ENCODE peak calls at places on chromosome 15, in seven cellular contexts. A is amygdala, X is lower leg skin, C is left lung, K is bronchial epithelial cell, P is NCI-H2171 treated with DMSO at 0.1 percent for 48 hours, B is NCI-H774. F is an unnamed sample.

GRCh38 chr15:89664951-89665350 is 9.7 kb upstream of the KIF7 start:
- DNase-seq in A (no peak), C (no peak), P (no peak), X (peak), B (peak), K (no peak), F (no peak)

GRCh38 chr15:70486451-70487379 is 276.6 kb downstream of the UACA start:
- DNase-seq in C (peak), K (peak), B (no peak), P (no peak), A (no peak), X (no peak), F (peak)

GRCh38 chr15:79101866-79102581 is 11.4 kb upstream of the RASGRF1 start:
- DNase-seq in K (no peak), C (no peak), P (no peak), X (peak), B (no peak), A (no peak), F (no peak)

GRCh38 chr15:60788514-60789091 is 309.7 kb upstream of the ICE2 start:
- DNase-seq in A (no peak), K (no peak), C (no peak), X (peak), P (peak), B (no peak), F (no peak)

GRCh38 chr15:79978694-79979519 is 7.9 kb upstream of the BCL2A1 start:
- DNase-seq in P (no peak), K (peak), B (no peak), C (no peak), X (no peak), A (no peak), F (no peak)

GRCh38 chr15:39756806-39757522 is 25.7 kb downstream of the FSIP1 start:
- DNase-seq in X (no peak), P (peak), C (no peak), A (no peak), B (peak), K (peak), F (no peak)

GRCh38 chr15:38373016-38373415 is 80.9 kb upstream of the FAM98B start:
- DNase-seq in K (no peak), C (no peak), B (no peak), A (no peak), X (no peak), P (no peak), F (no peak)

GRCh38 chr15:27479232-27480140 is 508.5 kb downstream of the GABRG3 start:
- DNase-seq in C (peak), B (peak), P (peak), A (no peak), X (no peak), K (peak), F (no peak)

GRCh38 chr15:75024102-75024636 is 779 bp downstream of the PPCDC start:
- DNase-seq in X (no peak), A (no peak), B (peak), C (no peak), P (peak), K (peak), F (no peak)

GRCh38 chr15:67033521-67033920 is 31.9 kb upstream of the SMAD3 start:
- DNase-seq in X (no peak), K (no peak), B (no peak), A (no peak), C (peak), P (no peak), F (no peak)

GRCh38 chr15:31278056-31278445 is 48.6 kb upstream of the KLF13 start:
- DNase-seq in B (no peak), A (no peak), C (no peak), X (peak), P (no peak), K (no peak), F (no peak)

GRCh38 chr15:90479656-90480055 is 50.1 kb upstream of the CRTC3 start:
- DNase-seq in A (no peak), C (no peak), P (no peak), X (no peak), K (peak), B (no peak), F (no peak)

GRCh38 chr15:35448294-35448693 is 97.7 kb downstream of the DPH6 start:
- DNase-seq in C (no peak), B (no peak), K (peak), P (no peak), A (no peak), X (no peak), F (no peak)

GRCh38 chr15:40949756-40950207 is 3.5 kb upstream of the CHAC1 start:
- DNase-seq in A (no peak), K (peak), C (no peak), B (no peak), X (no peak), P (no peak), F (no peak)

GRCh38 chr15:69863446-69863845 is 234.3 kb downstream of the TLE3 start:
- DNase-seq in B (no peak), X (no peak), A (no peak), K (no peak), C (no peak), P (no peak), F (no peak)

GRCh38 chr15:77039817-77040216 is 31.1 kb downstream of the TSPAN3 start:
- DNase-seq in C (no peak), P (no peak), K (no peak), A (no peak), X (no peak), B (no peak), F (peak)

GRCh38 chr15:51935466-51936118 is 36.0 kb downstream of the LEO1 start:
- DNase-seq in X (no peak), K (no peak), C (no peak), A (no peak), B (no peak), P (no peak), F (no peak)

GRCh38 chr15:64161688-64162477 is 939 bp downstream of the PPIB start:
- DNase-seq in X (peak), A (no peak), P (no peak), B (no peak), K (no peak), C (no peak), F (no peak)

GRCh38 chr15:22973286-22973685 is 6.9 kb downstream of the CYFIP1 start:
- DNase-seq in B (no peak), C (no peak), P (no peak), K (no peak), A (no peak), X (no peak), F (no peak)

GRCh38 chr15:39629376-39629775 is 48.5 kb downstream of the THBS1 start:
- DNase-seq in B (no peak), X (no peak), K (peak), A (no peak), P (no peak), C (no peak), F (no peak)

GRCh38 chr15:63497642-63498100 is 6.7 kb upstream of the USP3 start:
- DNase-seq in B (no peak), K (no peak), P (no peak), C (peak), X (no peak), A (no peak), F (peak)

GRCh38 chr15:45486317-45486716 is 36.2 kb downstream of the SLC30A4 start:
- DNase-seq in X (no peak), A (no peak), P (no peak), K (no peak), C (no peak), B (no peak), F (no peak)

GRCh38 chr15:34734303-34734702 is 20.5 kb downstream of the GJD2 start:
- DNase-seq in K (no peak), X (no peak), A (no peak), B (no peak), C (no peak), P (no peak), F (no peak)

GRCh38 chr15:67783303-67783702 is 42.0 kb upstream of the SKOR1 start:
- DNase-seq in K (no peak), B (no peak), A (no peak), X (no peak), P (peak), C (no peak), F (no peak)

GRCh38 chr15:90884719-90885431 is 571 bp downstream of the FES start:
- DNase-seq in C (no peak), X (no peak), B (no peak), P (no peak), A (no peak), K (no peak), F (peak)

GRCh38 chr15:63420333-63420741 is 38.7 kb upstream of the CA12 start:
- DNase-seq in A (no peak), K (peak), C (no peak), B (no peak), X (no peak), P (peak), F (no peak)

GRCh38 chr15:34366271-34367043 is 539 bp downstream of the LPCAT4 start:
- DNase-seq in K (peak), X (peak), C (peak), A (peak), B (peak), P (peak), F (peak)

GRCh38 chr15:100226107-100226506 is 115.7 kb downstream of the ADAMTS17 start:
- DNase-seq in X (no peak), C (no peak), K (no peak), B (no peak), P (no peak), A (no peak), F (no peak)

GRCh38 chr15:39704684-39705083 is 78.0 kb downstream of the FSIP1 start:
- DNase-seq in P (no peak), B (no peak), X (no peak), K (peak), C (no peak), A (no peak), F (no peak)

GRCh38 chr15:43514241-43515057 is 3.0 kb upstream of the MAP1A start:
- DNase-seq in X (peak), C (no peak), K (no peak), B (peak), A (peak), P (peak), F (no peak)

GRCh38 chr15:49492834-49493233 is 69.8 kb downstream of the FGF7 start:
- DNase-seq in P (no peak), A (no peak), K (peak), X (no peak), C (no peak), B (no peak), F (no peak)

GRCh38 chr15:31172606-31173005 is 71.1 kb upstream of the TRPM1 start:
- DNase-seq in K (no peak), X (peak), C (no peak), A (no peak), B (no peak), P (no peak), F (no peak)

GRCh38 chr15:91426412-91426811 is 326.4 kb downstream of the SV2B start:
- DNase-seq in K (peak), C (no peak), A (no peak), X (no peak), P (no peak), B (no peak), F (no peak)

F was measured in lower lobe of right lung.